ENCODE peak calls at places on chromosomes 1 and 21, in five cellular contexts. M, E, P, F and D are unnamed samples.

GRCh38 chr1:97832490-97832889 is 88.3 kb downstream of the DPYD start:
- DNase-seq in M (no peak), P (no peak), E (peak; percentile 34), F (no peak), D (no peak)

GRCh38 chr1:221149111-221149510 is 269.9 kb downstream of the HLX start:
- DNase-seq in E (no peak), P (no peak), F (no peak), M (no peak), D (peak; percentile 47)

GRCh38 chr1:205504311-205505075 is at the start of gene CDK18:
- DNase-seq in M (peak; percentile 30), F (no peak), E (peak; percentile 89), P (no peak), D (peak; percentile 49)

GRCh38 chr1:194028002-194028401 is 841.6 kb upstream of the B3GALT2 start:
- DNase-seq in M (no peak), P (no peak), F (no peak), E (no peak), D (no peak)

GRCh38 chr1:77179632-77180031 is 39.6 kb downstream of the PIGK start:
- DNase-seq in F (no peak), P (no peak), M (no peak), E (no peak), D (no peak)

GRCh38 chr1:228900099-228900965 is 165.1 kb downstream of the RHOU start:
- DNase-seq in P (no peak), F (no peak), M (no peak), E (peak; percentile 22), D (no peak)

GRCh38 chr21:36756527-36756926 is 57.6 kb downstream of the SIM2 start:
- DNase-seq in P (no peak), E (no peak), F (peak; percentile 90), M (no peak), D (no peak)

GRCh38 chr1:214880956-214881355 is 201.6 kb upstream of the KCNK2 start:
- DNase-seq in P (no peak), M (no peak), E (no peak), F (no peak), D (no peak)

GRCh38 chr1:47934243-47934805 is 62.9 kb downstream of the TRABD2B start:
- DNase-seq in M (no peak), E (peak; percentile 74), F (no peak), P (no peak), D (peak; percentile 66)

GRCh38 chr1:199684686-199685273 is 342.7 kb upstream of the NR5A2 start:
- DNase-seq in P (peak; percentile 18), F (peak; percentile 59), E (no peak), M (no peak), D (peak; percentile 53)

GRCh38 chr21:45430521-45431501 is 25.8 kb downstream of the COL18A1 start:
- DNase-seq in E (no peak), F (no peak), M (no peak), P (no peak), D (no peak)

GRCh38 chr1:116433283-116434257 is 60.5 kb downstream of the ATP1A1 start:
- DNase-seq in F (no peak), P (no peak), E (peak; percentile 65), M (no peak), D (peak; percentile 29)

GRCh38 chr1:10516244-10516643 is 41.5 kb downstream of the PEX14 start:
- DNase-seq in E (no peak), P (no peak), M (no peak), F (no peak), D (no peak)

GRCh38 chr1:45097944-45098343 is 85.9 kb downstream of the UROD start:
- DNase-seq in M (no peak), P (no peak), E (no peak), F (no peak), D (peak; percentile 11)

GRCh38 chr21:45655071-45655470 is 11.5 kb downstream of the PCBP3 start:
- DNase-seq in M (no peak), P (no peak), E (no peak), F (peak; percentile 43), D (no peak)

GRCh38 chr1:15843826-15844572 is 3.5 kb upstream of the SPEN start:
- DNase-seq in E (no peak), M (no peak), F (no peak), P (no peak), D (no peak)

GRCh38 chr1:8603220-8603616 is 214.2 kb downstream of the RERE start:
- DNase-seq in M (no peak), F (no peak), E (no peak), P (no peak), D (no peak)

GRCh38 chr1:185701650-185702049 is 32.5 kb upstream of the HMCN1 start:
- DNase-seq in F (no peak), P (no peak), E (no peak), M (no peak), D (no peak)

GRCh38 chr1:59443355-59443754 is 146.5 kb downstream of the FGGY start:
- DNase-seq in E (no peak), F (no peak), P (no peak), M (no peak), D (no peak)

GRCh38 chr1:153790282-153790995 is 15.2 kb downstream of the SLC27A3 start:
- DNase-seq in E (peak; percentile 84), F (peak; percentile 25), P (no peak), M (no peak), D (peak; percentile 88)

GRCh38 chr1:5670590-5671350 is 321.5 kb downstream of the NPHP4 start:
- DNase-seq in E (no peak), P (no peak), F (no peak), M (no peak), D (no peak)

GRCh38 chr1:178004926-178005391 is 35.1 kb upstream of the SEC16B start:
- DNase-seq in E (no peak), M (no peak), F (no peak), P (no peak), D (peak; percentile 43)

GRCh38 chr1:2477309-2477708 is 1.2 kb downstream of the PLCH2 start:
- DNase-seq in P (no peak), F (no peak), E (no peak), M (no peak), D (no peak)

GRCh38 chr1:149936076-149936991 is at the start of gene MTMR11:
- DNase-seq in F (peak; percentile 44), P (no peak), M (no peak), E (no peak), D (peak; percentile 64)

GRCh38 chr1:85047472-85048295 is 616 bp downstream of the MCOLN3 start:
- DNase-seq in M (no peak), F (no peak), E (peak; percentile 16), P (peak; percentile 62), D (peak; percentile 58)

GRCh38 chr21:35316933-35317332 is 267.8 kb upstream of the RUNX1 start:
- DNase-seq in P (no peak), E (no peak), M (no peak), F (no peak), D (no peak)

GRCh38 chr1:68148631-68149030 is 83.7 kb downstream of the WLS start:
- DNase-seq in M (no peak), P (no peak), E (no peak), F (no peak), D (no peak)

GRCh38 chr1:56683569-56683968 is 38.5 kb downstream of the PRKAA2 start:
- DNase-seq in P (no peak), F (no peak), M (no peak), E (no peak), D (no peak)

GRCh38 chr1:7177438-7178126 is 392.3 kb downstream of the CAMTA1 start:
- DNase-seq in F (no peak), E (no peak), P (no peak), M (no peak), D (no peak)

GRCh38 chr1:243525085-243525487 is 269.2 kb downstream of the SDCCAG8 start:
- DNase-seq in M (no peak), E (no peak), P (no peak), F (peak; percentile 88), D (peak; percentile 57)

GRCh38 chr1:115284209-115284608 is 53.8 kb downstream of the NGF start:
- DNase-seq in M (no peak), F (no peak), P (no peak), E (no peak), D (no peak)

GRCh38 chr1:150268342-150268705 is 492 bp downstream of the APH1A start:
- DNase-seq in E (no peak), M (peak; percentile 19), F (no peak), P (no peak), D (peak; percentile 44)

GRCh38 chr1:44648514-44649250 is 25.6 kb downstream of the TMEM53 start:
- DNase-seq in M (no peak), F (no peak), P (no peak), E (no peak), D (no peak)

GRCh38 chr21:43956019-43956666 is 56.0 kb upstream of the TRAPPC10 start:
- DNase-seq in P (no peak), E (no peak), F (peak; percentile 53), M (no peak), D (no peak)